ENCODE peak calls at places on chromosome 2, in seven cellular contexts. R, S, X, N, O, B and U are unnamed samples.

GRCh38 chr2:84938194-84938879 is 32.6 kb upstream of the KCMF1 start:
- DNase-seq in R (peak; percentile 55), S (peak; percentile 50), X (no peak), N (peak; percentile 26), O (no peak), B (no peak), U (no peak)

GRCh38 chr2:68282814-68283812 is 30.8 kb upstream of the PPP3R1 start:
- DNase-seq in R (peak; percentile 27), S (peak; percentile 55), X (peak; percentile 35), N (peak; percentile 23), O (peak; percentile 7), B (peak; percentile 61), U (no peak)

GRCh38 chr2:73300926-73301325 is 7.6 kb upstream of the EGR4 start:
- DNase-seq in R (no peak), S (no peak), X (no peak), N (no peak), O (no peak), B (no peak), U (no peak)

GRCh38 chr2:143841935-143842334 is 678.0 kb downstream of the ZEB2 start:
- DNase-seq in R (no peak), S (peak; percentile 18), X (peak; percentile 25), N (no peak), O (no peak), B (peak; percentile 29), U (no peak)

GRCh38 chr2:170222298-170222697 is 44.4 kb downstream of the MYO3B start:
- DNase-seq in R (no peak), S (no peak), X (no peak), N (no peak), O (no peak), B (peak; percentile 43), U (no peak)

GRCh38 chr2:29164101-29164846 is 49.1 kb downstream of the CLIP4 start:
- DNase-seq in R (no peak), S (no peak), X (no peak), N (no peak), O (no peak), B (no peak), U (no peak)

GRCh38 chr2:205321240-205321639 is 361.1 kb upstream of the NRP2 start:
- DNase-seq in R (peak; percentile 61), S (no peak), X (no peak), N (no peak), O (no peak), B (peak; percentile 58), U (no peak)

GRCh38 chr2:241224068-241224850 is 35.8 kb downstream of the ANO7 start:
- DNase-seq in R (peak; percentile 36), S (peak; percentile 33), X (peak; percentile 23), N (no peak), O (peak; percentile 77), B (peak; percentile 66), U (no peak)

GRCh38 chr2:85861180-85861579 is 27.6 kb downstream of the ST3GAL5 start:
- DNase-seq in R (no peak), S (no peak), X (no peak), N (no peak), O (no peak), B (no peak), U (no peak)

GRCh38 chr2:107648781-107649413 is 177.8 kb upstream of the RGPD4 start:
- DNase-seq in R (no peak), S (peak; percentile 30), X (no peak), N (no peak), O (no peak), B (no peak), U (no peak)

GRCh38 chr2:222319576-222320440 is 21.0 kb upstream of the PAX3 start:
- DNase-seq in R (no peak), S (no peak), X (no peak), N (no peak), O (peak; percentile 35), B (no peak), U (peak; percentile 25)

GRCh38 chr2:33476100-33476792 is at the start of gene RASGRP3:
- DNase-seq in R (peak; percentile 98), S (peak; percentile 59), X (peak; percentile 99), N (peak; percentile 70), O (peak; percentile 86), B (peak; percentile 97), U (peak; percentile 73)

GRCh38 chr2:210546424-210547223 is 9.8 kb upstream of the CPS1 start:
- DNase-seq in R (no peak), S (no peak), X (no peak), N (no peak), O (peak; percentile 6), B (no peak), U (peak; percentile 63)

GRCh38 chr2:138113871-138114525 is 149.7 kb downstream of the HNMT start:
- DNase-seq in R (peak; percentile 83), S (no peak), X (no peak), N (no peak), O (no peak), B (no peak), U (no peak)

GRCh38 chr2:157056200-157056676 is 201.3 kb upstream of the GALNT5 start:
- DNase-seq in R (peak; percentile 84), S (peak; percentile 61), X (peak; percentile 83), N (no peak), O (peak; percentile 54), B (peak; percentile 75), U (no peak)

GRCh38 chr2:43121915-43122314 is 104.5 kb downstream of the ZFP36L2 start:
- DNase-seq in R (no peak), S (no peak), X (no peak), N (no peak), O (no peak), B (no peak), U (no peak)

GRCh38 chr2:119775102-119775501 is 15.4 kb downstream of the PTPN4 start:
- DNase-seq in R (no peak), S (no peak), X (no peak), N (no peak), O (no peak), B (no peak), U (no peak)

GRCh38 chr2:240368746-240369724 is 66.4 kb upstream of the GPC1 start:
- DNase-seq in R (no peak), S (no peak), X (no peak), N (peak; percentile 10), O (peak; percentile 93), B (no peak), U (no peak)

GRCh38 chr2:206876176-206876575 is 63.1 kb upstream of the CPO start:
- DNase-seq in R (no peak), S (no peak), X (no peak), N (no peak), O (no peak), B (no peak), U (no peak)

GRCh38 chr2:158845869-158846268 is 50.8 kb downstream of the DAPL1 start:
- DNase-seq in R (peak; percentile 56), S (no peak), X (peak; percentile 90), N (no peak), O (no peak), B (no peak), U (no peak)

GRCh38 chr2:128308889-128309288 is 9.8 kb downstream of the HS6ST1 start:
- DNase-seq in R (no peak), S (no peak), X (no peak), N (no peak), O (no peak), B (no peak), U (no peak)

DNA sequence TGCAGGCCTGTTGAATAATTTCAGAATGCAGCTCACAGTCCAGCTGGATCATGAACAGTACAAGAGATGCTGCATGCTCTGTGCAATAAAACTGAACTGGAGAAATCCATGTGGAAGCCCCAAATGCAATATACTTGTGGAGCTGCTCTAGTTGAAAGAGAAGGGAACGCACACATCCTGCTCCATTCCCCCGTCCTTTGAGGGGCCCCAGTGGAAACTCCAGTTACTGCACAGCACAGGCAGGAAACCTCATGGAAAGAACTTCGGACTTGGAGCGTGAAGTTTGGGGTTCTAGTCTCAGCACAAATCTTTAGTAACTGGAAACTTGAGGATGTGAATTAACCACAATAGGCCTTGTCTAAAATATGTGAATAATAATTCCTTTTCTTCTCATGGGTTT is 73.2 kb downstream of the PLA2R1 start:
- DNase-seq in R (no peak), S (no peak), X (no peak), N (no peak), O (no peak), B (no peak), U (no peak)
- TF ChIP-seq CTCF in R (no peak), S (no peak), X (no peak), N (no peak), O (no peak), B (no peak), U (no peak)

GRCh38 chr2:238669046-238669445 is 178.8 kb upstream of the TWIST2 start:
- DNase-seq in R (no peak), S (no peak), X (no peak), N (no peak), O (no peak), B (no peak), U (no peak)

GRCh38 chr2:238668426-238668825 is 179.5 kb upstream of the TWIST2 start:
- DNase-seq in R (no peak), S (no peak), X (no peak), N (no peak), O (no peak), B (no peak), U (no peak)

GRCh38 chr2:238670341-238670681 is 177.6 kb upstream of the TWIST2 start:
- DNase-seq in R (no peak), S (no peak), X (no peak), N (no peak), O (no peak), B (no peak), U (no peak)

GRCh38 chr2:238667008-238667407 is 180.9 kb upstream of the TWIST2 start:
- DNase-seq in R (no peak), S (no peak), X (no peak), N (no peak), O (no peak), B (no peak), U (no peak)

GRCh38 chr2:238669581-238670340 is 178.1 kb upstream of the TWIST2 start:
- DNase-seq in R (peak; percentile 23), S (no peak), X (no peak), N (no peak), O (no peak), B (no peak), U (no peak)
- H3K27ac ChIP-seq in R (no peak overlapping the region), S (no peak overlapping the region), X (no peak overlapping the region), N (no peak overlapping the region), O (no peak overlapping the region), B (no peak overlapping the region), U (no peak overlapping the region)

GRCh38 chr2:115359550-115359949 is 917.1 kb downstream of the DPP10 start:
- DNase-seq in R (no peak), S (no peak), X (no peak), N (no peak), O (no peak), B (no peak), U (no peak)
- H3K9me3 ChIP-seq in R (peaks cover 11% of the 10 kb centered on the region), S (no peaks in the 10 kb centered on the region), X (peaks cover 9% of the 10 kb centered on the region), N (no peaks in the 10 kb centered on the region), O (no peaks in the 10 kb centered on the region), B (peaks cover 11% of the 10 kb centered on the region), U (no peaks in the 10 kb centered on the region)

DNA sequence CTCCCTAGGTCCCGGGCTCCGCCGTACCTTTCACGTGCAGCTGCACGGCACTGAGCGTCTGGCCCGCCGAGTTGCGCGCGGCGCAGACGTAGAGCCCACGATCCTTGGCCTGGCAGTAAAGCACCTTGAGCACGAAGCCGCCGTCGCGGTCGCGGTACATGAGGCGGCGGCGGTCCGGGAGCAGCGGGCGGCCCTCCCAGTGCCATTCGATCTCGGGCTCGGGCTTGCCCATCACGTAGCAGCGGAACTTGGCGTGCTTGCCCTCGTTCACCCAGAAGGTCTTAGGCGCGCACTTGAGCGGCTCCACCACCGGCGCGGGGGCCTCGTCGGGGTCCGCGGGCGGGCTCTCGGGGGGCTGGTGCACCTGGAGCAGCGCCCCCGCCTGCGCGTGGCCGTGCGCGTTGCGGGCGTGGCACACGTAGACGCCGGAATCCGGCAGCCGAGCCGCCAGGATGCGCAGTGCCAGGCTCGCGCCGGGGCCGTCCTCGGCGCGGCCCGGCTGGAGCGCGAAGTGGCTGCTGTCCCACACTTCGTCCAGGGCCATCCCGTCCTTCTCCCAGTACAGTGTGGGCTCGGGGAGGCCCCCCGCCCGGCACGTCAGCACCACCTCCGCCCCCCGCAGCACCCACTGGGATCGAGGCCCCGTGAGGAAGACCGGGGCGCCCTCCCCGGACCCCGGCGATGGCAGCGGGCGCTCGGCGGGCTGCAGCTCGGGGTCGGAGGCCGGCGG is 980 bp downstream of the OBSL1 start:
- DNase-seq in R (peak; percentile 8), S (peak; percentile 47), X (peak; percentile 36), N (no peak), O (peak; percentile 62), B (peak; percentile 19), U (no peak)
- TF ChIP-seq CTCF in R (no peak), S (peak; percentile 10), X (no peak), N (no peak), O (no peak), B (peak; percentile 6), U (no peak)